ENCODE peak calls at places on chromosome 1, in eight cellular contexts. A, O, E, X, D, C, S and M are unnamed samples.

GRCh38 chr1:200681231-200681630 is 11.5 kb upstream of the DDX59 start:
- DNase-seq in C (no peak), X (no peak), S (no peak), E (no peak), D (no peak), A (no peak), O (no peak), M (no peak)

GRCh38 chr1:57309608-57310007 is 114.3 kb downstream of the DAB1 start:
- DNase-seq in E (no peak), D (no peak), O (no peak), C (no peak), S (no peak), X (no peak), A (no peak), M (no peak)

GRCh38 chr1:31771891-31772668 is 7.9 kb upstream of the ADGRB2 start:
- DNase-seq in C (peak; percentile 82), O (no peak), D (no peak), E (no peak), A (no peak), S (no peak), X (no peak), M (no peak)

GRCh38 chr1:3771108-3772026 is 1.2 kb upstream of the SMIM1 start:
- DNase-seq in E (no peak), S (no peak), C (no peak), X (no peak), O (no peak), A (no peak), D (no peak), M (no peak)

GRCh38 chr1:86018311-86018923 is 138.2 kb downstream of the COL24A1 start:
- DNase-seq in O (no peak), A (no peak), X (no peak), C (peak; percentile 3), E (no peak), S (no peak), D (no peak), M (peak; percentile 6)

GRCh38 chr1:229148041-229148671 is 122.8 kb upstream of the RAB4A start:
- DNase-seq in X (peak; percentile 62), E (peak; percentile 25), D (no peak), A (no peak), O (no peak), C (no peak), S (peak; percentile 63), M (no peak)

GRCh38 chr1:81151300-81151699 is 649.4 kb upstream of the ADGRL2 start:
- DNase-seq in D (no peak), C (no peak), O (no peak), A (no peak), X (no peak), S (no peak), E (no peak), M (no peak)

GRCh38 chr1:163436133-163436532 is 114.4 kb downstream of the NUF2 start:
- DNase-seq in E (no peak), A (no peak), D (no peak), O (no peak), X (no peak), C (no peak), S (no peak), M (no peak)

GRCh38 chr1:91736999-91737615 is 148.8 kb downstream of the TGFBR3 start:
- DNase-seq in S (no peak), C (peak; percentile 78), O (no peak), D (no peak), A (no peak), X (no peak), E (peak; percentile 90), M (peak; percentile 63)

GRCh38 chr1:119673171-119673940 is 25.3 kb upstream of the ZNF697 start:
- DNase-seq in D (no peak), E (no peak), S (no peak), O (no peak), C (peak; percentile 56), X (no peak), A (no peak), M (no peak)

GRCh38 chr1:82695443-82695842 is 894.7 kb downstream of the ADGRL2 start:
- DNase-seq in A (no peak), E (no peak), X (no peak), D (no peak), C (no peak), O (no peak), S (no peak), M (no peak)

GRCh38 chr1:244969355-244970235 is 105.3 kb upstream of the HNRNPU start:
- DNase-seq in C (peak; percentile 77), E (no peak), S (peak; percentile 85), D (peak; percentile 64), O (peak; percentile 81), A (peak; percentile 74), X (peak; percentile 72), M (peak; percentile 63)

GRCh38 chr1:113266788-113267187 is 123.5 kb upstream of the MAGI3 start:
- DNase-seq in C (no peak), A (no peak), D (no peak), E (no peak), S (no peak), O (no peak), X (no peak), M (no peak)

GRCh38 chr1:164754088-164754600 is 195.2 kb downstream of the PBX1 start:
- DNase-seq in D (no peak), A (no peak), X (peak; percentile 45), O (no peak), E (no peak), C (peak; percentile 7), S (no peak), M (peak; percentile 39)

GRCh38 chr1:88897070-88897730 is 5.8 kb upstream of the GTF2B start:
- DNase-seq in A (no peak), O (no peak), E (no peak), D (no peak), X (no peak), S (no peak), C (no peak), M (no peak)

GRCh38 chr1:55147504-55147903 is 67.7 kb downstream of the USP24 start:
- DNase-seq in X (no peak), C (no peak), O (no peak), D (no peak), E (no peak), A (no peak), S (no peak), M (no peak)

GRCh38 chr1:212916395-212917133 is 33.8 kb upstream of the VASH2 start:
- DNase-seq in O (peak; percentile 29), E (no peak), A (peak; percentile 29), D (no peak), S (no peak), X (peak; percentile 45), C (peak; percentile 20), M (peak; percentile 10)

GRCh38 chr1:18452550-18452949 is 28.2 kb upstream of the KLHDC7A start:
- DNase-seq in D (no peak), A (peak; percentile 26), X (no peak), S (no peak), C (no peak), E (no peak), O (no peak), M (no peak)

GRCh38 chr1:29593601-29594382 is 357.5 kb downstream of the PTPRU start:
- DNase-seq in S (no peak), O (no peak), D (no peak), E (no peak), X (no peak), A (no peak), C (no peak), M (no peak)

GRCh38 chr1:1540015-1540816 is at the start of gene TMEM240:
- DNase-seq in C (no peak), O (peak; percentile 83), A (peak; percentile 64), E (no peak), S (peak; percentile 65), D (peak; percentile 17), X (peak; percentile 50), M (peak; percentile 66)

GRCh38 chr1:92483442-92484170 is 3.1 kb downstream of the GFI1 start:
- DNase-seq in S (no peak), E (no peak), X (peak; percentile 80), C (no peak), D (no peak), A (peak; percentile 50), O (no peak), M (no peak)

GRCh38 chr1:22914633-22915217 is 57.9 kb downstream of the LACTBL1 start:
- DNase-seq in D (no peak), O (no peak), A (no peak), E (no peak), X (no peak), S (no peak), C (no peak), M (no peak)
- TF ChIP-seq CTCF in D (no peak), O (no peak), A (no peak), E (no peak), X (no peak), S (no peak), C (peak; percentile 2), M (no peak)

DNA sequence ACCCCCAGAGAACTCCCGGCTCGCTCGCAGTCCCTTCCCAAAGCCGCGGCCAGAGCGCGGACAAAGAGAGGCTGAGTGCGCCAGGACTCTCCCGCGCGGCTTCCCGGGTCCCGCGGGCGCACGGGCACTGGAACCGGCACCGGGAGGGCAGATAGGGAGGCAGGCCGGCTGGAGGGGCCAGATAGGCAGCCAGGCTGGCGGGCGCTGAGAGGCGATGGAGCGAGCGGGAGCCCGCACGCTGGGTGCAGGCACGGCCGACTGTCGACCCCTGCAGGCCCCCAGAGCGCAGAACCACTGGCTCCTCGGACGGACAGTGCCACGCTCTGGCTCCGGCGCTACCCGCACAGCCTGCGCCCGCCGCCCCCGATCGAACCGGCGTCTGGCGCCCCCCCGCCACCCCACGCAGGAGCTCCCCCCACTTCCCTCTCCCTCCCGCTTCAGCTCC is 634 bp downstream of the SLC6A9 start:
- DNase-seq in A (no peak), C (no peak), S (no peak), D (no peak), O (peak; percentile 31), X (peak; percentile 26), E (no peak), M (no peak)
- TF ChIP-seq CTCF in A (no peak), C (peak; percentile 45), S (no peak), D (peak; percentile 7), O (no peak), X (no peak), E (peak; percentile 27), M (no peak)

GRCh38 chr1:238710697-238711096 is 675.7 kb upstream of the CHRM3 start:
- DNase-seq in X (no peak), O (no peak), A (no peak), D (no peak), C (no peak), S (no peak), E (no peak), M (no peak)
- TF ChIP-seq CTCF in X (no peak), O (no peak), A (no peak), D (peak; percentile 6), C (peak; percentile 46), S (no peak), E (peak; percentile 1), M (no peak)

DNA sequence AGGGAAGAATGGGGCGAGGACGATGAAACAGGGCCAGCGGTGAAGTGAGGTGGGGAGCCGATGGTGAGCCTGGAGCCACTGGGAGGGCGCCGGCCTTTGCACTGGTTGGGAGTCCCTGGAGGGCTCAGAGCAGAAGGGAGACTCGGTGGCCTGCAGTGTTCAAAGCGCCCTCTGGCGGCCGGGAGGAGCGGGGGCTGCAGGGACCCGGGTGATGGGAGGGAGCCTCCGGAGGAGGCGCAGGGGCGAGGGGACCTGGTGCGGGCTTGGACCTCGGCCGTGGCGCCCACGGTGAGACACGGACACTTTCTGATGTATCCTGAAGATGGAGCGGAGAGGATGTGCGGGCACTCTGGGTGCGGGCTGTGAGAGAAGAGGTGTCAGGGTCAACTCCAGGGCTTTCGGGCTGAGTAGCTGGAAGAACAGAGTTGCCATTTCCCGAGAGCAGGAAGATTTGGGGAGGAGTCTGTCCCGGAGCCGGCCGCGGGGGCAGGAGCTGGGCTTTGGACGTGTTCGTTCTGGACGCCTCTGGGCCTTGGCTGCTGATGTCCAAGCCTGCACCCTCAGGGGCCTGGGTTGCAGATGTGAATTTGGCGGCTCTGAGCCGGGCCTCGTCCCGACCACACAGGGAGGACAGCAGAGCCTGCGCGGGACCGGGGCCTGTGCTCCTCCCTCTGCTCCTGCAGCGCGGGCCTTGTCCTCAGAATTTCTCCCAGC is 29.7 kb downstream of the HEYL start:
- DNase-seq in D (no peak), E (no peak), S (peak; percentile 76), X (no peak), O (peak; percentile 77), C (no peak), A (peak; percentile 72), M (peak; percentile 18)
- TF ChIP-seq CTCF in D (peak; percentile 78), E (peak; percentile 81), S (peak; percentile 84), X (peak; percentile 31), O (peak; percentile 32), C (peak; percentile 72), A (peak; percentile 45), M (peak; percentile 46)